ENCODE peak calls at places on chromosomes 12 and 14, in seven cellular contexts. One of them, this sample, is unnamed.

GRCh38 chr12:42299392-42300308 is 26.2 kb downstream of the ZCRB1 start:
- DNase-seq in A549: peak; percentile 49
- DNase-seq in bronchial epithelial cell: peak; percentile 75
- DNase-seq in stimulated activated naive CD8-positive, alpha-beta T cell treated with anti-CD3 and anti-CD28 coated beads, Interleukin-15, amount 100 ng/mL, for 72 hours: peak; percentile 57
- DNase-seq in NCI-H1436: no peak
- DNase-seq in progenitor cell of endocrine pancreas: no peak
- DNase-seq in EL: peak; percentile 31
- DNase-seq in this sample: peak; percentile 65

GRCh38 chr14:61475316-61475715 is 153.9 kb downstream of the PRKCH start:
- DNase-seq in A549: peak; percentile 80
- DNase-seq in bronchial epithelial cell: peak; percentile 72
- DNase-seq in stimulated activated naive CD8-positive, alpha-beta T cell treated with anti-CD3 and anti-CD28 coated beads, Interleukin-15, amount 100 ng/mL, for 72 hours: no peak
- DNase-seq in NCI-H1436: peak; percentile 55
- DNase-seq in progenitor cell of endocrine pancreas: no peak
- DNase-seq in EL: peak; percentile 70
- DNase-seq in this sample: no peak

GRCh38 chr12:55822228-55822627 is 4.4 kb downstream of the ORMDL2 start:
- DNase-seq in A549: peak; percentile 44
- DNase-seq in bronchial epithelial cell: peak; percentile 28
- DNase-seq in stimulated activated naive CD8-positive, alpha-beta T cell treated with anti-CD3 and anti-CD28 coated beads, Interleukin-15, amount 100 ng/mL, for 72 hours: no peak
- DNase-seq in NCI-H1436: no peak
- DNase-seq in progenitor cell of endocrine pancreas: no peak
- DNase-seq in EL: no peak
- DNase-seq in this sample: no peak

GRCh38 chr12:54075431-54075830 is 21.8 kb downstream of the HOXC4 start:
- DNase-seq in A549: no peak
- DNase-seq in bronchial epithelial cell: no peak
- DNase-seq in stimulated activated naive CD8-positive, alpha-beta T cell treated with anti-CD3 and anti-CD28 coated beads, Interleukin-15, amount 100 ng/mL, for 72 hours: no peak
- DNase-seq in NCI-H1436: no peak
- DNase-seq in progenitor cell of endocrine pancreas: no peak
- DNase-seq in EL: no peak
- DNase-seq in this sample: no peak

GRCh38 chr12:116242740-116243139 is 34.8 kb downstream of the MED13L start:
- DNase-seq in A549: no peak
- DNase-seq in bronchial epithelial cell: no peak
- DNase-seq in stimulated activated naive CD8-positive, alpha-beta T cell treated with anti-CD3 and anti-CD28 coated beads, Interleukin-15, amount 100 ng/mL, for 72 hours: no peak
- DNase-seq in NCI-H1436: no peak
- DNase-seq in progenitor cell of endocrine pancreas: no peak
- DNase-seq in EL: no peak
- DNase-seq in this sample: no peak

GRCh38 chr14:55746533-55746932 is 166.5 kb downstream of the KTN1 start:
- DNase-seq in A549: no peak
- DNase-seq in bronchial epithelial cell: no peak
- DNase-seq in stimulated activated naive CD8-positive, alpha-beta T cell treated with anti-CD3 and anti-CD28 coated beads, Interleukin-15, amount 100 ng/mL, for 72 hours: no peak
- DNase-seq in NCI-H1436: no peak
- DNase-seq in progenitor cell of endocrine pancreas: no peak
- DNase-seq in EL: no peak
- DNase-seq in this sample: no peak

GRCh38 chr12:115337693-115338543 is 653.9 kb upstream of the TBX3 start:
- DNase-seq in A549: peak; percentile 94
- DNase-seq in bronchial epithelial cell: peak; percentile 95
- DNase-seq in stimulated activated naive CD8-positive, alpha-beta T cell treated with anti-CD3 and anti-CD28 coated beads, Interleukin-15, amount 100 ng/mL, for 72 hours: no peak
- DNase-seq in NCI-H1436: peak; percentile 67
- DNase-seq in progenitor cell of endocrine pancreas: no peak
- DNase-seq in EL: peak; percentile 94
- DNase-seq in this sample: no peak

GRCh38 chr14:94317259-94317658 is 5.9 kb downstream of the SERPINA6 start:
- DNase-seq in A549: no peak
- DNase-seq in bronchial epithelial cell: peak; percentile 24
- DNase-seq in stimulated activated naive CD8-positive, alpha-beta T cell treated with anti-CD3 and anti-CD28 coated beads, Interleukin-15, amount 100 ng/mL, for 72 hours: no peak
- DNase-seq in NCI-H1436: no peak
- DNase-seq in progenitor cell of endocrine pancreas: no peak
- DNase-seq in EL: no peak
- DNase-seq in this sample: no peak

GRCh38 chr14:67633451-67634154 is 13.9 kb downstream of the ARG2 start:
- DNase-seq in A549: no peak
- DNase-seq in bronchial epithelial cell: no peak
- DNase-seq in stimulated activated naive CD8-positive, alpha-beta T cell treated with anti-CD3 and anti-CD28 coated beads, Interleukin-15, amount 100 ng/mL, for 72 hours: no peak
- DNase-seq in NCI-H1436: no peak
- DNase-seq in progenitor cell of endocrine pancreas: no peak
- DNase-seq in EL: no peak
- DNase-seq in this sample: no peak

GRCh38 chr12:62260733-62261683 is 804 bp downstream of the USP15 start:
- DNase-seq in A549: peak; percentile 37
- DNase-seq in bronchial epithelial cell: peak; percentile 61
- DNase-seq in stimulated activated naive CD8-positive, alpha-beta T cell treated with anti-CD3 and anti-CD28 coated beads, Interleukin-15, amount 100 ng/mL, for 72 hours: no peak
- DNase-seq in NCI-H1436: no peak
- DNase-seq in progenitor cell of endocrine pancreas: no peak
- DNase-seq in EL: peak; percentile 48
- DNase-seq in this sample: peak; percentile 66

GRCh38 chr12:25816637-25817036 is 141.8 kb upstream of the RASSF8 start:
- DNase-seq in A549: no peak
- DNase-seq in bronchial epithelial cell: no peak
- DNase-seq in stimulated activated naive CD8-positive, alpha-beta T cell treated with anti-CD3 and anti-CD28 coated beads, Interleukin-15, amount 100 ng/mL, for 72 hours: no peak
- DNase-seq in NCI-H1436: no peak
- DNase-seq in progenitor cell of endocrine pancreas: no peak
- DNase-seq in EL: no peak
- DNase-seq in this sample: no peak

GRCh38 chr12:27226319-27226984 is 17.6 kb upstream of the STK38L start:
- DNase-seq in A549: no peak
- DNase-seq in bronchial epithelial cell: peak; percentile 94
- DNase-seq in stimulated activated naive CD8-positive, alpha-beta T cell treated with anti-CD3 and anti-CD28 coated beads, Interleukin-15, amount 100 ng/mL, for 72 hours: no peak
- DNase-seq in NCI-H1436: no peak
- DNase-seq in progenitor cell of endocrine pancreas: no peak
- DNase-seq in EL: no peak
- DNase-seq in this sample: no peak

GRCh38 chr12:92029902-92030586 is 115.6 kb downstream of the BTG1 start:
- DNase-seq in A549: no peak
- DNase-seq in bronchial epithelial cell: no peak
- DNase-seq in stimulated activated naive CD8-positive, alpha-beta T cell treated with anti-CD3 and anti-CD28 coated beads, Interleukin-15, amount 100 ng/mL, for 72 hours: no peak
- DNase-seq in NCI-H1436: no peak
- DNase-seq in progenitor cell of endocrine pancreas: no peak
- DNase-seq in EL: no peak
- DNase-seq in this sample: no peak

GRCh38 chr12:103495783-103496456 is at the start of gene C12orf42:
- DNase-seq in A549: peak; percentile 75
- DNase-seq in bronchial epithelial cell: peak; percentile 56
- DNase-seq in stimulated activated naive CD8-positive, alpha-beta T cell treated with anti-CD3 and anti-CD28 coated beads, Interleukin-15, amount 100 ng/mL, for 72 hours: peak; percentile 39
- DNase-seq in NCI-H1436: peak; percentile 51
- DNase-seq in progenitor cell of endocrine pancreas: peak; percentile 20
- DNase-seq in EL: peak; percentile 34
- DNase-seq in this sample: peak; percentile 62

GRCh38 chr12:121968880-121969279 is 50.5 kb downstream of the CFAP251 start:
- DNase-seq in A549: no peak
- DNase-seq in bronchial epithelial cell: no peak
- DNase-seq in stimulated activated naive CD8-positive, alpha-beta T cell treated with anti-CD3 and anti-CD28 coated beads, Interleukin-15, amount 100 ng/mL, for 72 hours: no peak
- DNase-seq in NCI-H1436: no peak
- DNase-seq in progenitor cell of endocrine pancreas: no peak
- DNase-seq in EL: no peak
- DNase-seq in this sample: no peak

GRCh38 chr14:58733451-58734208 is 95.9 kb downstream of the DACT1 start:
- DNase-seq in A549: no peak
- DNase-seq in bronchial epithelial cell: no peak
- DNase-seq in stimulated activated naive CD8-positive, alpha-beta T cell treated with anti-CD3 and anti-CD28 coated beads, Interleukin-15, amount 100 ng/mL, for 72 hours: no peak
- DNase-seq in NCI-H1436: no peak
- DNase-seq in progenitor cell of endocrine pancreas: no peak
- DNase-seq in EL: no peak
- DNase-seq in this sample: no peak

GRCh38 chr12:123533672-123534643 is at the start of gene RILPL1:
- DNase-seq in A549: peak; percentile 77
- DNase-seq in bronchial epithelial cell: no peak
- DNase-seq in stimulated activated naive CD8-positive, alpha-beta T cell treated with anti-CD3 and anti-CD28 coated beads, Interleukin-15, amount 100 ng/mL, for 72 hours: peak; percentile 56
- DNase-seq in NCI-H1436: no peak
- DNase-seq in progenitor cell of endocrine pancreas: peak; percentile 67
- DNase-seq in EL: peak; percentile 60
- DNase-seq in this sample: peak; percentile 56

GRCh38 chr14:79274641-79275366 is 936.5 kb downstream of the DIO2 start:
- DNase-seq in A549: no peak
- DNase-seq in bronchial epithelial cell: no peak
- DNase-seq in stimulated activated naive CD8-positive, alpha-beta T cell treated with anti-CD3 and anti-CD28 coated beads, Interleukin-15, amount 100 ng/mL, for 72 hours: no peak
- DNase-seq in NCI-H1436: no peak
- DNase-seq in progenitor cell of endocrine pancreas: no peak
- DNase-seq in EL: no peak
- DNase-seq in this sample: no peak

GRCh38 chr14:77151918-77152588 is 10.5 kb upstream of the ZDHHC22 start:
- DNase-seq in A549: peak; percentile 42
- DNase-seq in bronchial epithelial cell: peak; percentile 52
- DNase-seq in stimulated activated naive CD8-positive, alpha-beta T cell treated with anti-CD3 and anti-CD28 coated beads, Interleukin-15, amount 100 ng/mL, for 72 hours: no peak
- DNase-seq in NCI-H1436: peak; percentile 73
- DNase-seq in progenitor cell of endocrine pancreas: no peak
- DNase-seq in EL: peak; percentile 16
- DNase-seq in this sample: no peak

GRCh38 chr12:50505386-50505827 is 622 bp downstream of the DIP2B start:
- DNase-seq in A549: no peak
- DNase-seq in bronchial epithelial cell: no peak
- DNase-seq in stimulated activated naive CD8-positive, alpha-beta T cell treated with anti-CD3 and anti-CD28 coated beads, Interleukin-15, amount 100 ng/mL, for 72 hours: no peak
- DNase-seq in NCI-H1436: no peak
- DNase-seq in progenitor cell of endocrine pancreas: no peak
- DNase-seq in EL: peak; percentile 41
- DNase-seq in this sample: no peak

GRCh38 chr12:56338643-56339422 is at the start of gene IL23A:
- DNase-seq in A549: no peak
- DNase-seq in bronchial epithelial cell: peak; percentile 93
- DNase-seq in stimulated activated naive CD8-positive, alpha-beta T cell treated with anti-CD3 and anti-CD28 coated beads, Interleukin-15, amount 100 ng/mL, for 72 hours: peak; percentile 81
- DNase-seq in NCI-H1436: no peak
- DNase-seq in progenitor cell of endocrine pancreas: no peak
- DNase-seq in EL: peak; percentile 31
- DNase-seq in this sample: peak; percentile 63